ENCODE peak calls at places on chromosomes 1 and 21, in nine cellular contexts. G, E, A, I, N, B, S, J and H are unnamed samples.

GRCh38 chr1:107277022-107277421 is 136.2 kb downstream of the NTNG1 start:
- DNase-seq in N (peak; percentile 37), E (peak; percentile 45), I (peak; percentile 36), J (peak; percentile 84), S (peak; percentile 72), A (no peak), B (peak; percentile 78), G (peak; percentile 68), H (peak; percentile 43)

GRCh38 chr1:64923294-64923718 is 43.0 kb downstream of the JAK1 start:
- DNase-seq in G (peak; percentile 45), S (no peak), N (no peak), J (peak; percentile 58), I (no peak), B (no peak), E (no peak), A (no peak), H (no peak)

GRCh38 chr21:37416914-37417313 is 50.3 kb downstream of the DYRK1A start:
- DNase-seq in N (no peak), A (no peak), B (no peak), J (no peak), I (no peak), S (no peak), E (no peak), G (no peak), H (no peak)

GRCh38 chr1:99748419-99748818 is 18.0 kb downstream of the FRRS1 start:
- DNase-seq in G (peak; percentile 37), S (peak; percentile 46), J (peak; percentile 34), N (no peak), I (peak; percentile 32), A (no peak), E (no peak), B (peak; percentile 51), H (no peak)

GRCh38 chr1:116587496-116588308 is 16.9 kb upstream of the CD58 start:
- DNase-seq in N (no peak), A (no peak), B (no peak), G (no peak), J (no peak), I (no peak), E (no peak), S (no peak), H (no peak)

GRCh38 chr1:91830242-91831131 is 55.5 kb downstream of the TGFBR3 start:
- DNase-seq in I (peak; percentile 91), B (peak; percentile 27), J (peak; percentile 87), S (peak; percentile 39), E (peak; percentile 94), N (no peak), A (peak; percentile 91), G (peak; percentile 74), H (peak; percentile 20)

GRCh38 chr1:27954186-27954585 is 5.6 kb upstream of the XKR8 start:
- DNase-seq in N (no peak), J (no peak), E (no peak), S (no peak), G (no peak), A (no peak), B (no peak), I (no peak), H (no peak)

GRCh38 chr1:180168786-180169640 is 14.3 kb downstream of the QSOX1 start:
- DNase-seq in G (no peak), E (peak; percentile 58), I (peak; percentile 22), S (peak; percentile 91), N (peak; percentile 26), A (peak; percentile 68), J (peak; percentile 58), B (peak; percentile 69), H (no peak)

GRCh38 chr1:102726417-102726816 is 381.9 kb downstream of the COL11A1 start:
- DNase-seq in G (no peak), I (no peak), E (no peak), N (no peak), J (no peak), B (no peak), S (peak; percentile 46), A (no peak), H (no peak)

GRCh38 chr1:20141001-20141400 is 1.9 kb downstream of the PLA2G2F start:
- DNase-seq in J (no peak), G (no peak), B (no peak), I (no peak), A (no peak), S (no peak), N (no peak), E (no peak), H (no peak)

GRCh38 chr1:46718340-46718726 is 581 bp downstream of the EFCAB14 start:
- DNase-seq in I (no peak), E (peak; percentile 29), J (peak; percentile 54), A (no peak), S (no peak), G (peak; percentile 11), N (no peak), B (no peak), H (no peak)

GRCh38 chr21:14260459-14260764 is 44.5 kb downstream of the RBM11 start:
- DNase-seq in J (no peak), G (no peak), E (no peak), B (no peak), I (no peak), A (no peak), S (no peak), N (no peak), H (no peak)

GRCh38 chr1:191671236-191671635 is 487.0 kb upstream of the RGS18 start:
- DNase-seq in I (peak; percentile 62), B (no peak), A (no peak), G (peak; percentile 78), S (no peak), E (peak; percentile 29), N (no peak), J (no peak), H (no peak)

GRCh38 chr1:14658642-14659041 is 60.2 kb downstream of the KAZN start:
- DNase-seq in I (no peak), G (no peak), B (no peak), E (no peak), J (no peak), A (no peak), N (no peak), S (no peak), H (no peak)

GRCh38 chr21:46298083-46298412 is 11.9 kb downstream of the YBEY start:
- DNase-seq in G (no peak), A (no peak), J (no peak), B (no peak), N (no peak), S (no peak), I (no peak), E (no peak), H (no peak)

GRCh38 chr21:38258803-38259485 is 2.2 kb downstream of the KCNJ15 start:
- DNase-seq in J (peak; percentile 56), E (peak; percentile 68), S (peak; percentile 84), G (peak; percentile 91), A (no peak), B (peak; percentile 44), I (peak; percentile 98), N (no peak), H (no peak)

GRCh38 chr1:15256584-15256983 is 9.6 kb downstream of the FHAD1 start:
- DNase-seq in E (no peak), J (no peak), N (no peak), S (no peak), A (no peak), G (no peak), I (no peak), B (no peak), H (no peak)

GRCh38 chr1:2607681-2608041 is 21.1 kb downstream of the PRXL2B start:
- DNase-seq in S (no peak), A (no peak), N (no peak), E (no peak), J (no peak), I (no peak), G (no peak), B (no peak), H (no peak)

GRCh38 chr1:24996456-24996855 is 66.4 kb upstream of the RUNX3 start:
- DNase-seq in G (no peak), S (no peak), A (no peak), B (no peak), J (no peak), E (no peak), I (no peak), N (no peak), H (no peak)

GRCh38 chr1:157137773-157138219 is 399 bp downstream of the ETV3 start:
- DNase-seq in I (no peak), A (no peak), N (no peak), J (peak; percentile 30), B (peak; percentile 28), G (no peak), E (no peak), S (peak; percentile 31), H (no peak)

GRCh38 chr1:177824508-177824982 is 145.3 kb downstream of the SEC16B start:
- DNase-seq in G (no peak), E (no peak), A (no peak), I (no peak), N (no peak), J (no peak), B (no peak), S (no peak), H (no peak)

GRCh38 chr1:241499910-241500309 is 19.6 kb downstream of the FH start:
- DNase-seq in J (peak; percentile 54), A (no peak), G (peak; percentile 29), N (no peak), I (peak; percentile 62), S (peak; percentile 18), E (peak; percentile 44), B (peak; percentile 40), H (peak; percentile 19)

GRCh38 chr1:172745014-172745413 is 86.1 kb downstream of the FASLG start:
- DNase-seq in A (peak; percentile 66), S (peak; percentile 81), B (peak; percentile 79), G (peak; percentile 82), N (peak; percentile 41), I (peak; percentile 89), E (peak; percentile 89), J (peak; percentile 84), H (peak; percentile 78)

GRCh38 chr1:54118704-54119103 is 34.1 kb downstream of the CDCP2 start:
- DNase-seq in E (peak; percentile 68), J (peak; percentile 93), A (no peak), G (peak; percentile 93), I (peak; percentile 90), B (no peak), S (no peak), N (no peak), H (no peak)
- H3K4me2 ChIP-seq in E (no peak overlapping the region), J (peak overlapping the region; percentile 53), A (no peak overlapping the region), G (no peak overlapping the region), I (no peak overlapping the region), B (no peak overlapping the region), S (no peak overlapping the region), N (no peak overlapping the region), H (no peak overlapping the region)

GRCh38 chr1:169680377-169681019 is 30.9 kb downstream of the SELL start:
- DNase-seq in J (no peak), B (no peak), A (no peak), N (no peak), I (no peak), G (no peak), E (no peak), S (no peak), H (no peak)
- H3K4me1 ChIP-seq in J (peaks cover 6% of the 10 kb centered on the region), B (no peaks in the 10 kb centered on the region), A (peaks cover 48% of the 10 kb centered on the region), N (no peaks in the 10 kb centered on the region), I (no peaks in the 10 kb centered on the region), G (no peaks in the 10 kb centered on the region), E (no peaks in the 10 kb centered on the region), S (no peaks in the 10 kb centered on the region), H (no peaks in the 10 kb centered on the region)

GRCh38 chr21:17612023-17612564 is 607 bp downstream of the BTG3 start:
- DNase-seq in S (peak; percentile 63), I (peak; percentile 59), G (peak; percentile 50), E (peak; percentile 88), J (peak; percentile 69), N (peak; percentile 14), A (peak; percentile 43), B (peak; percentile 63), H (peak; percentile 83)
- H3K36me3 ChIP-seq in S (peaks cover 2% of the 10 kb centered on the region), I (peaks cover 8% of the 10 kb centered on the region), G (peaks cover 3% of the 10 kb centered on the region), E (peaks cover 18% of the 10 kb centered on the region), J (no peaks in the 10 kb centered on the region), N (peaks cover 35% of the 10 kb centered on the region), A (no peaks in the 10 kb centered on the region), B (no peaks in the 10 kb centered on the region), H (peaks cover 10% of the 10 kb centered on the region)

GRCh38 chr1:169586067-169586394 is 250 bp downstream of the F5 start:
- DNase-seq in I (no peak), A (no peak), J (no peak), E (no peak), S (no peak), N (no peak), G (no peak), B (no peak), H (no peak)
- H3K4me2 ChIP-seq in I (no peak overlapping the region), A (peak overlapping the region; percentile 79), J (no peak overlapping the region), E (peak overlapping the region; percentile 19), S (peak overlapping the region; percentile 50), N (peak overlapping the region; percentile 48), G (peak overlapping the region; percentile 8), B (peak overlapping the region; percentile 70), H (peak overlapping the region; percentile 70)